ENCODE peak calls at places on chromosomes 12 and 14, in eight cellular contexts. U, R, G, S, J, K, Z and L are unnamed samples.

GRCh38 chr14:77123381-77124344 is 17.9 kb downstream of the ZDHHC22 start:
- DNase-seq in U (no peak), Z (no peak), S (peak; percentile 30), G (peak; percentile 96), J (peak; percentile 89), R (peak; percentile 85), K (no peak), L (peak; percentile 84)

GRCh38 chr12:95976416-95976832 is 19.7 kb downstream of the HAL start:
- DNase-seq in K (no peak), S (no peak), J (no peak), G (no peak), U (peak; percentile 15), R (no peak), Z (no peak), L (peak; percentile 89)

GRCh38 chr14:31253746-31254471 is 46.3 kb upstream of the HECTD1 start:
- DNase-seq in K (no peak), Z (no peak), S (no peak), G (no peak), U (no peak), R (no peak), J (no peak), L (no peak)

GRCh38 chr12:109796057-109796456 is 37.1 kb downstream of the TRPV4 start:
- DNase-seq in G (no peak), S (no peak), K (no peak), Z (no peak), R (no peak), J (no peak), U (no peak), L (no peak)

GRCh38 chr12:67751376-67751928 is 102.9 kb downstream of the DYRK2 start:
- DNase-seq in R (no peak), G (no peak), Z (no peak), S (no peak), U (peak; percentile 20), J (no peak), K (no peak), L (no peak)

GRCh38 chr12:81797100-81797499 is 38.0 kb upstream of the PPFIA2 start:
- DNase-seq in Z (no peak), S (no peak), J (no peak), U (no peak), K (no peak), G (no peak), R (no peak), L (no peak)

GRCh38 chr12:4032906-4033628 is 159.9 kb upstream of the PARP11 start:
- DNase-seq in K (no peak), R (no peak), Z (no peak), J (no peak), U (peak; percentile 32), S (no peak), G (no peak), L (no peak)

GRCh38 chr12:23099604-23100003 is 474.6 kb downstream of the ETNK1 start:
- DNase-seq in Z (no peak), K (no peak), S (no peak), J (no peak), G (no peak), U (no peak), R (no peak), L (no peak)

GRCh38 chr14:69658664-69659261 is 47.4 kb downstream of the SUSD6 start:
- DNase-seq in G (no peak), R (no peak), J (no peak), U (peak; percentile 39), K (no peak), S (peak; percentile 75), Z (no peak), L (no peak)

GRCh38 chr14:36315159-36315853 is 5.1 kb downstream of the MBIP start:
- DNase-seq in U (no peak), G (no peak), K (no peak), J (no peak), R (no peak), Z (no peak), S (peak; percentile 28), L (no peak)

GRCh38 chr14:102323102-102323501 is 3.6 kb downstream of the ZNF839 start:
- DNase-seq in Z (peak; percentile 58), R (peak; percentile 75), J (peak; percentile 60), G (peak; percentile 67), K (peak; percentile 85), S (no peak), U (peak; percentile 81), L (peak; percentile 81)

GRCh38 chr14:56099081-56099797 is 19.0 kb upstream of the PELI2 start:
- DNase-seq in J (no peak), U (no peak), R (no peak), K (no peak), G (no peak), Z (no peak), S (no peak), L (no peak)

GRCh38 chr12:87814625-87815024 is 214.6 kb downstream of the C12orf50 start:
- DNase-seq in R (no peak), J (no peak), G (no peak), Z (no peak), K (no peak), U (peak; percentile 61), S (no peak), L (no peak)

GRCh38 chr12:87818416-87818815 is 210.8 kb downstream of the C12orf50 start:
- DNase-seq in Z (no peak), J (no peak), U (no peak), R (no peak), S (no peak), G (no peak), K (no peak), L (no peak)

GRCh38 chr12:87815738-87816137 is 213.5 kb downstream of the C12orf50 start:
- DNase-seq in R (no peak), Z (no peak), G (no peak), K (no peak), J (no peak), U (no peak), S (no peak), L (no peak)

GRCh38 chr12:87813476-87814234 is 215.5 kb downstream of the C12orf50 start:
- DNase-seq in J (no peak), Z (no peak), K (no peak), S (no peak), G (no peak), R (no peak), U (peak; percentile 89), L (no peak)

GRCh38 chr12:87816186-87816585 is 213.0 kb downstream of the C12orf50 start:
- DNase-seq in U (peak; percentile 43), G (no peak), S (no peak), J (no peak), R (no peak), Z (no peak), K (no peak), L (no peak)
- H3K4me1 ChIP-seq in U (peaks cover 15% of the 10 kb centered on the region), G (no peaks in the 10 kb centered on the region), S (no peaks in the 10 kb centered on the region), J (no peaks in the 10 kb centered on the region), R (no peaks in the 10 kb centered on the region), Z (no peaks in the 10 kb centered on the region), K (peaks cover 7% of the 10 kb centered on the region), L (peaks cover 32% of the 10 kb centered on the region)

GRCh38 chr14:100438678-100439592 is 115.8 kb downstream of the SLC25A47 start:
- DNase-seq in R (no peak), G (peak; percentile 42), J (peak; percentile 55), S (no peak), K (no peak), Z (peak; percentile 45), U (peak; percentile 89), L (peak; percentile 34)
- TF ChIP-seq POLR2A in R (no peak), G (no peak), J (no peak), S (no peak), K (no peak), Z (no peak), U (no peak), L (no peak)

GRCh38 chr12:74145328-74145727 is 392.3 kb upstream of the ATXN7L3B start:
- DNase-seq in J (no peak), U (no peak), K (no peak), R (no peak), Z (no peak), G (no peak), S (no peak), L (no peak)

GRCh38 chr12:74148849-74149248 is 388.8 kb upstream of the ATXN7L3B start:
- DNase-seq in R (no peak), U (no peak), S (no peak), J (no peak), K (no peak), Z (no peak), G (no peak), L (no peak)

GRCh38 chr12:74144396-74144795 is 393.2 kb upstream of the ATXN7L3B start:
- DNase-seq in Z (no peak), S (no peak), G (no peak), R (no peak), U (no peak), J (no peak), K (no peak), L (no peak)
- H3K4me1 ChIP-seq in Z (no peaks in the 10 kb centered on the region), S (no peaks in the 10 kb centered on the region), G (no peaks in the 10 kb centered on the region), R (no peaks in the 10 kb centered on the region), U (no peaks in the 10 kb centered on the region), J (no peaks in the 10 kb centered on the region), K (no peaks in the 10 kb centered on the region), L (no peaks in the 10 kb centered on the region)

GRCh38 chr12:128823216-128823915 is 392 bp downstream of the SLC15A4 start:
- DNase-seq in U (no peak), R (no peak), K (no peak), Z (peak; percentile 24), J (peak; percentile 37), S (peak; percentile 49), G (no peak), L (peak; percentile 60)
- TF ChIP-seq POLR2A in U (no peak), R (no peak), K (no peak), Z (no peak), J (no peak), S (no peak), G (no peak), L (no peak)

GRCh38 chr12:11704094-11704493 is 54.6 kb downstream of the ETV6 start:
- DNase-seq in S (no peak), G (no peak), R (no peak), U (no peak), Z (no peak), J (no peak), K (no peak), L (no peak)
- H3K4me1 ChIP-seq in S (no peaks in the 10 kb centered on the region), G (peaks cover 87% of the 10 kb centered on the region), R (peaks cover 8% of the 10 kb centered on the region), U (peaks cover 26% of the 10 kb centered on the region), Z (no peaks in the 10 kb centered on the region), J (peaks cover 20% of the 10 kb centered on the region), K (peaks cover 43% of the 10 kb centered on the region), L (no peaks in the 10 kb centered on the region)

GRCh38 chr12:53048780-53049401 is 974 bp upstream of the TNS2 start:
- DNase-seq in K (peak; percentile 68), U (peak; percentile 62), J (peak; percentile 75), R (peak; percentile 39), S (peak; percentile 40), G (peak; percentile 59), Z (peak; percentile 82), L (peak; percentile 87)

GRCh38 chr12:53051058-53051880 is 1.4 kb downstream of the TNS2 start:
- DNase-seq in J (peak; percentile 86), Z (peak; percentile 89), G (peak; percentile 59), S (peak; percentile 76), R (no peak), U (peak; percentile 70), K (peak; percentile 85), L (peak; percentile 94)

GRCh38 chr12:53050426-53051057 is 677 bp downstream of the TNS2 start:
- DNase-seq in J (no peak), Z (no peak), R (no peak), G (peak; percentile 20), U (no peak), S (no peak), K (peak; percentile 15), L (no peak)

GRCh38 chr12:53048033-53048779 is 1.7 kb upstream of the TNS2 start:
- DNase-seq in J (peak; percentile 81), G (peak; percentile 76), U (no peak), S (no peak), Z (peak; percentile 64), K (peak; percentile 31), R (peak; percentile 83), L (peak; percentile 89)

GRCh38 chr12:53049582-53050318 is at the start of gene TNS2:
- DNase-seq in G (peak; percentile 76), K (peak; percentile 90), U (peak; percentile 40), R (peak; percentile 69), J (peak; percentile 92), S (peak; percentile 44), Z (peak; percentile 87), L (peak; percentile 85)
- TF ChIP-seq POLR2A in G (no peak), K (no peak), U (no peak), R (peak; percentile 70), J (peak; percentile 89), S (no peak), Z (peak; percentile 73), L (peak; percentile 89)